ENCODE peak calls at places on chromosomes 12 and 14, in nine cellular contexts. O is H54; E is germinal center; J is fibroblast of the aortic adventitia; V is activated naive CD4-positive, alpha-beta T cell treated with anti-CD3 and anti-CD28 coated beads for 36 hours; I is stimulated activated CD4-positive, alpha-beta T cell treated with anti-CD3 and anti-CD28 coated beads, Interleukin-4, amount 100 ng/mL, for 48 hours; K is NCI-H2081; Z is NCI-H345; P is iris pigment epithelial cell. T is an unnamed sample.

GRCh38 chr14:91269076-91269991 is 24.8 kb upstream of the GPR68 start:
- DNase-seq in J (peak), V (no peak), P (no peak), Z (no peak), I (no peak), O (no peak), K (no peak), E (no peak), T (no peak)

GRCh38 chr12:84201976-84202375 is 710.6 kb downstream of the SLC6A15 start:
- DNase-seq in J (no peak), V (no peak), O (no peak), P (peak), I (no peak), Z (no peak), E (no peak), K (no peak), T (no peak)

GRCh38 chr14:104424406-104425072 is 155.0 kb upstream of the C14orf180 start:
- DNase-seq in K (peak), P (no peak), E (no peak), Z (peak), V (no peak), I (no peak), O (no peak), J (no peak), T (no peak)

GRCh38 chr14:95998656-95999055 is 40.5 kb upstream of the C14orf132 start:
- DNase-seq in J (peak), O (no peak), E (no peak), I (no peak), V (no peak), K (peak), Z (peak), P (peak), T (no peak)

GRCh38 chr12:104747330-104747729 is 210.8 kb downstream of the SLC41A2 start:
- DNase-seq in P (no peak), I (no peak), J (no peak), O (no peak), V (peak), E (no peak), K (no peak), Z (no peak), T (no peak)

GRCh38 chr14:58755026-58755929 is 117.5 kb downstream of the DACT1 start:
- DNase-seq in Z (peak), E (no peak), J (peak), V (no peak), K (no peak), P (no peak), O (no peak), I (no peak), T (no peak)

GRCh38 chr12:14403711-14404164 is 38.3 kb downstream of the ATF7IP start:
- DNase-seq in Z (peak), P (peak), O (no peak), K (peak), V (no peak), E (peak), J (peak), I (no peak), T (peak)

GRCh38 chr14:79972230-79972629 is 239.1 kb downstream of the DIO2 start:
- DNase-seq in P (peak), E (no peak), V (no peak), O (no peak), J (peak), K (no peak), I (no peak), Z (no peak), T (no peak)

GRCh38 chr12:12909995-12910391 is 18.6 kb downstream of the GPRC5A start:
- DNase-seq in J (peak), O (no peak), E (no peak), K (no peak), Z (no peak), I (no peak), V (no peak), P (no peak), T (no peak)

GRCh38 chr12:47408171-47408871 is 297.5 kb downstream of the RPAP3 start:
- DNase-seq in K (no peak), J (no peak), E (peak), V (peak), Z (no peak), I (no peak), P (no peak), O (no peak), T (peak)

GRCh38 chr12:69821032-69821431 is 4.0 kb upstream of the MYRFL start:
- DNase-seq in K (no peak), V (no peak), O (no peak), P (no peak), J (no peak), I (no peak), E (no peak), Z (no peak), T (no peak)

GRCh38 chr12:115956236-115956635 is 321.3 kb downstream of the MED13L start:
- DNase-seq in I (no peak), J (no peak), K (no peak), P (no peak), O (no peak), Z (no peak), V (no peak), E (no peak), T (no peak)

GRCh38 chr12:132484891-132485441 is 5.0 kb upstream of the FBRSL1 start:
- DNase-seq in P (no peak), J (no peak), Z (no peak), I (no peak), E (no peak), V (no peak), O (no peak), K (no peak), T (no peak)

GRCh38 chr12:100427078-100427477 is 46.6 kb upstream of the NR1H4 start:
- DNase-seq in K (no peak), V (no peak), J (peak), I (no peak), O (peak), Z (no peak), E (no peak), P (peak), T (peak)

GRCh38 chr14:58540693-58541092 is 97.1 kb upstream of the DACT1 start:
- DNase-seq in Z (no peak), E (no peak), I (no peak), P (no peak), K (no peak), J (peak), V (no peak), O (no peak), T (no peak)

GRCh38 chr12:51678086-51678724 is 87.2 kb downstream of the SCN8A start:
- DNase-seq in P (peak), V (peak), I (peak), K (peak), J (peak), Z (peak), O (peak), E (peak), T (peak)

GRCh38 chr14:28375295-28375694 is 391.3 kb upstream of the FOXG1 start:
- DNase-seq in V (no peak), O (no peak), K (no peak), I (no peak), E (no peak), P (peak), Z (peak), J (peak), T (peak)

GRCh38 chr12:113214938-113215400 is 6.3 kb upstream of the TPCN1 start:
- DNase-seq in V (peak), Z (no peak), E (no peak), J (peak), K (no peak), P (peak), O (peak), I (no peak), T (peak)

GRCh38 chr12:106582264-106582591 is 576 bp upstream of the RFX4 start:
- DNase-seq in I (no peak), P (no peak), K (no peak), J (no peak), E (no peak), V (no peak), O (no peak), Z (no peak), T (no peak)

GRCh38 chr12:75856228-75856627 is 175.3 kb downstream of the PHLDA1 start:
- DNase-seq in K (no peak), O (no peak), I (no peak), P (no peak), Z (no peak), J (peak), V (no peak), E (no peak), T (no peak)

GRCh38 chr12:8948711-8949524 is 527 bp downstream of the M6PR start:
- DNase-seq in K (no peak), Z (no peak), O (peak), P (peak), V (no peak), I (no peak), J (peak), E (peak), T (peak)

GRCh38 chr12:131105736-131106356 is 152.1 kb downstream of the ADGRD1 start:
- DNase-seq in O (no peak), V (peak), I (peak), Z (no peak), E (no peak), K (no peak), P (no peak), J (no peak), T (no peak)

GRCh38 chr14:53838374-53838773 is 118.3 kb downstream of the BMP4 start:
- DNase-seq in K (no peak), Z (no peak), O (no peak), V (no peak), P (no peak), I (no peak), E (no peak), J (no peak), T (no peak)

GRCh38 chr12:78636253-78636855 is 228.2 kb upstream of the SYT1 start:
- DNase-seq in P (no peak), J (peak), O (no peak), I (no peak), V (no peak), K (no peak), E (no peak), Z (no peak), T (no peak)

GRCh38 chr14:91520138-91520537 is 10.0 kb upstream of the PPP4R3A start:
- DNase-seq in P (no peak), K (no peak), E (no peak), I (no peak), Z (no peak), O (no peak), J (no peak), V (no peak), T (no peak)

GRCh38 chr14:68230941-68231717 is 411.6 kb downstream of the RAD51B start:
- DNase-seq in Z (no peak), V (no peak), J (peak), P (peak), O (no peak), E (no peak), K (no peak), I (no peak), T (peak)

GRCh38 chr14:27186048-27186447 is 588.2 kb upstream of the NOVA1 start:
- DNase-seq in O (no peak), V (no peak), K (no peak), I (no peak), P (no peak), E (no peak), Z (no peak), J (no peak), T (no peak)

GRCh38 chr12:97556201-97556824 is 93.7 kb downstream of the RMST start:
- DNase-seq in I (no peak), J (no peak), Z (no peak), K (no peak), E (no peak), V (no peak), O (no peak), P (peak), T (peak)

GRCh38 chr14:99679543-99679942 is 4.6 kb upstream of the CYP46A1 start:
- DNase-seq in J (no peak), O (no peak), E (no peak), I (no peak), K (no peak), P (no peak), Z (no peak), V (no peak), T (no peak)

T was measured in HT1080.